ENCODE peak calls at places on chromosome 4, in five cellular contexts. One of them, this sample, is unnamed.

GRCh38 chr4:22637306-22637705 is 55.4 kb upstream of the GBA3 start:
- DNase-seq in iPS-NIHi11: no peak
- DNase-seq in fibroblast of pulmonary artery: no peak
- DNase-seq in effector CD4-positive, alpha-beta T cell: no peak
- DNase-seq in PC-3: no peak
- DNase-seq in this sample: no peak

GRCh38 chr4:5465529-5465928 is 242.8 kb downstream of the EVC2 start:
- DNase-seq in effector CD4-positive, alpha-beta T cell: no peak
- DNase-seq in fibroblast of pulmonary artery: no peak
- DNase-seq in PC-3: no peak
- DNase-seq in iPS-NIHi11: no peak
- DNase-seq in this sample: no peak

GRCh38 chr4:118968006-118968405 is 79.4 kb downstream of the SYNPO2 start:
- DNase-seq in effector CD4-positive, alpha-beta T cell: no peak
- DNase-seq in PC-3: peak
- DNase-seq in iPS-NIHi11: peak
- DNase-seq in fibroblast of pulmonary artery: peak
- DNase-seq in this sample: peak

GRCh38 chr4:143389543-143390195 is 53.0 kb downstream of the GAB1 start:
- DNase-seq in iPS-NIHi11: no peak
- DNase-seq in PC-3: peak
- DNase-seq in effector CD4-positive, alpha-beta T cell: no peak
- DNase-seq in fibroblast of pulmonary artery: no peak
- DNase-seq in this sample: no peak

GRCh38 chr4:149322203-149322602 is 493.4 kb downstream of the IQCM start:
- DNase-seq in iPS-NIHi11: no peak
- DNase-seq in fibroblast of pulmonary artery: no peak
- DNase-seq in PC-3: no peak
- DNase-seq in effector CD4-positive, alpha-beta T cell: no peak
- DNase-seq in this sample: no peak

GRCh38 chr4:81666491-81666890 is 194.8 kb upstream of the RASGEF1B start:
- DNase-seq in iPS-NIHi11: no peak
- DNase-seq in fibroblast of pulmonary artery: no peak
- DNase-seq in effector CD4-positive, alpha-beta T cell: no peak
- DNase-seq in PC-3: no peak
- DNase-seq in this sample: no peak

GRCh38 chr4:1401409-1402020 is 4.7 kb downstream of the NKX1-1 start:
- DNase-seq in iPS-NIHi11: no peak
- DNase-seq in effector CD4-positive, alpha-beta T cell: no peak
- DNase-seq in PC-3: no peak
- DNase-seq in fibroblast of pulmonary artery: no peak
- DNase-seq in this sample: no peak

GRCh38 chr4:176438401-176438800 is 118.6 kb downstream of the SPCS3 start:
- DNase-seq in fibroblast of pulmonary artery: no peak
- DNase-seq in iPS-NIHi11: no peak
- DNase-seq in effector CD4-positive, alpha-beta T cell: no peak
- DNase-seq in PC-3: no peak
- DNase-seq in this sample: no peak

GRCh38 chr4:52096048-52096447 is 44.9 kb downstream of the SPATA18 start:
- DNase-seq in effector CD4-positive, alpha-beta T cell: no peak
- DNase-seq in fibroblast of pulmonary artery: peak
- DNase-seq in iPS-NIHi11: no peak
- DNase-seq in PC-3: peak
- DNase-seq in this sample: no peak

GRCh38 chr4:165874799-165875371 is 1.8 kb downstream of the TLL1 start:
- DNase-seq in PC-3: peak
- DNase-seq in fibroblast of pulmonary artery: peak
- DNase-seq in effector CD4-positive, alpha-beta T cell: no peak
- DNase-seq in iPS-NIHi11: peak
- DNase-seq in this sample: peak

GRCh38 chr4:86098691-86099090 is 261.2 kb downstream of the MAPK10 start:
- DNase-seq in PC-3: no peak
- DNase-seq in fibroblast of pulmonary artery: no peak
- DNase-seq in effector CD4-positive, alpha-beta T cell: no peak
- DNase-seq in iPS-NIHi11: no peak
- DNase-seq in this sample: no peak

GRCh38 chr4:5780831-5781480 is 70.0 kb downstream of the EVC start:
- DNase-seq in iPS-NIHi11: no peak
- DNase-seq in PC-3: no peak
- DNase-seq in fibroblast of pulmonary artery: peak
- DNase-seq in effector CD4-positive, alpha-beta T cell: no peak
- DNase-seq in this sample: no peak

GRCh38 chr4:72895408-72895807 is 174.1 kb downstream of the COX18 start:
- DNase-seq in effector CD4-positive, alpha-beta T cell: no peak
- DNase-seq in PC-3: no peak
- DNase-seq in iPS-NIHi11: no peak
- DNase-seq in fibroblast of pulmonary artery: no peak
- DNase-seq in this sample: no peak

GRCh38 chr4:14023036-14023435 is 395.5 kb upstream of the BOD1L1 start:
- DNase-seq in PC-3: peak
- DNase-seq in effector CD4-positive, alpha-beta T cell: no peak
- DNase-seq in fibroblast of pulmonary artery: no peak
- DNase-seq in iPS-NIHi11: no peak
- DNase-seq in this sample: no peak

GRCh38 chr4:77432702-77433101 is 172.9 kb upstream of the CXCL13 start:
- DNase-seq in fibroblast of pulmonary artery: no peak
- DNase-seq in PC-3: peak
- DNase-seq in iPS-NIHi11: no peak
- DNase-seq in effector CD4-positive, alpha-beta T cell: no peak
- DNase-seq in this sample: no peak

GRCh38 chr4:73676881-73677323 is 56.7 kb upstream of the RASSF6 start:
- DNase-seq in PC-3: peak
- DNase-seq in fibroblast of pulmonary artery: peak
- DNase-seq in effector CD4-positive, alpha-beta T cell: no peak
- DNase-seq in iPS-NIHi11: peak
- DNase-seq in this sample: peak

GRCh38 chr4:19592391-19592790 is 659.3 kb upstream of the SLIT2 start:
- DNase-seq in iPS-NIHi11: no peak
- DNase-seq in effector CD4-positive, alpha-beta T cell: no peak
- DNase-seq in PC-3: peak
- DNase-seq in fibroblast of pulmonary artery: peak
- DNase-seq in this sample: no peak

GRCh38 chr4:27807207-27807606 is 946.6 kb downstream of the STIM2 start:
- DNase-seq in fibroblast of pulmonary artery: no peak
- DNase-seq in effector CD4-positive, alpha-beta T cell: no peak
- DNase-seq in iPS-NIHi11: no peak
- DNase-seq in PC-3: no peak
- DNase-seq in this sample: peak

GRCh38 chr4:157992038-157992706 is 180.7 kb downstream of the GASK1B start:
- DNase-seq in iPS-NIHi11: peak
- DNase-seq in fibroblast of pulmonary artery: peak
- DNase-seq in PC-3: peak
- DNase-seq in effector CD4-positive, alpha-beta T cell: peak
- DNase-seq in this sample: peak

GRCh38 chr4:7397206-7398103 is 37.3 kb downstream of the PSAPL1 start:
- DNase-seq in effector CD4-positive, alpha-beta T cell: no peak
- DNase-seq in iPS-NIHi11: no peak
- DNase-seq in PC-3: no peak
- DNase-seq in fibroblast of pulmonary artery: no peak
- DNase-seq in this sample: peak

GRCh38 chr4:35516102-35516501 is 728.2 kb downstream of the ARAP2 start:
- DNase-seq in effector CD4-positive, alpha-beta T cell: no peak
- DNase-seq in PC-3: peak
- DNase-seq in fibroblast of pulmonary artery: no peak
- DNase-seq in iPS-NIHi11: no peak
- DNase-seq in this sample: no peak

GRCh38 chr4:168664242-168664897 is 167.5 kb downstream of the PALLD start:
- DNase-seq in fibroblast of pulmonary artery: no peak
- DNase-seq in PC-3: peak
- DNase-seq in iPS-NIHi11: no peak
- DNase-seq in effector CD4-positive, alpha-beta T cell: no peak
- DNase-seq in this sample: no peak

GRCh38 chr4:94595880-94596483 is 144.2 kb downstream of the PDLIM5 start:
- DNase-seq in fibroblast of pulmonary artery: peak
- DNase-seq in PC-3: peak
- DNase-seq in iPS-NIHi11: peak
- DNase-seq in effector CD4-positive, alpha-beta T cell: no peak
- DNase-seq in this sample: peak

GRCh38 chr4:134365852-134366251 is 164.3 kb upstream of the PABPC4L start:
- DNase-seq in fibroblast of pulmonary artery: no peak
- DNase-seq in effector CD4-positive, alpha-beta T cell: no peak
- DNase-seq in PC-3: peak
- DNase-seq in iPS-NIHi11: no peak
- DNase-seq in this sample: no peak

GRCh38 chr4:123599920-123600394 is 203.4 kb downstream of the SPRY1 start:
- DNase-seq in effector CD4-positive, alpha-beta T cell: peak
- DNase-seq in PC-3: no peak
- DNase-seq in iPS-NIHi11: peak
- DNase-seq in fibroblast of pulmonary artery: peak
- DNase-seq in this sample: peak

GRCh38 chr4:94290245-94290644 is 52.4 kb downstream of the HPGDS start:
- DNase-seq in PC-3: no peak
- DNase-seq in iPS-NIHi11: no peak
- DNase-seq in effector CD4-positive, alpha-beta T cell: no peak
- DNase-seq in fibroblast of pulmonary artery: peak
- DNase-seq in this sample: no peak

GRCh38 chr4:123819362-123820035 is 422.9 kb downstream of the SPRY1 start:
- DNase-seq in effector CD4-positive, alpha-beta T cell: no peak
- DNase-seq in iPS-NIHi11: no peak
- DNase-seq in PC-3: peak
- DNase-seq in fibroblast of pulmonary artery: peak
- DNase-seq in this sample: no peak

GRCh38 chr4:138070816-138071215 is 171.3 kb downstream of the SLC7A11 start:
- DNase-seq in iPS-NIHi11: no peak
- DNase-seq in fibroblast of pulmonary artery: no peak
- DNase-seq in PC-3: peak
- DNase-seq in effector CD4-positive, alpha-beta T cell: no peak
- DNase-seq in this sample: no peak

GRCh38 chr4:108036252-108036651 is 46.6 kb downstream of the HADH start:
- DNase-seq in PC-3: no peak
- DNase-seq in iPS-NIHi11: no peak
- DNase-seq in fibroblast of pulmonary artery: no peak
- DNase-seq in effector CD4-positive, alpha-beta T cell: peak
- DNase-seq in this sample: no peak

This sample was measured in astrocyte of the hippocampus.